ENCODE peak calls at places on chromosome 11, in eight cellular contexts. G, N, J, E, U, L, Y and F are unnamed samples.

GRCh38 chr11:124867700-124868099 is 2.5 kb downstream of the ROBO3 start:
- DNase-seq in N (no peak), Y (no peak), U (peak; percentile 23), G (peak; percentile 59), J (no peak), E (no peak), L (peak; percentile 4), F (no peak)

GRCh38 chr11:46050065-46050464 is 71.2 kb downstream of the PHF21A start:
- DNase-seq in Y (no peak), N (no peak), U (peak; percentile 34), J (no peak), E (no peak), L (peak; percentile 47), G (no peak), F (peak; percentile 81)

GRCh38 chr11:114293201-114293711 is 2.9 kb upstream of the NNMT start:
- DNase-seq in L (no peak), U (no peak), Y (no peak), J (no peak), G (no peak), N (no peak), E (no peak), F (no peak)

GRCh38 chr11:106765849-106766248 is 252.4 kb downstream of the GUCY1A2 start:
- DNase-seq in U (no peak), Y (no peak), E (no peak), J (no peak), G (no peak), N (no peak), L (no peak), F (no peak)

GRCh38 chr11:14327105-14327504 is 31.9 kb downstream of the RRAS2 start:
- DNase-seq in L (no peak), G (peak; percentile 60), N (no peak), Y (no peak), J (no peak), U (no peak), E (no peak), F (no peak)

GRCh38 chr11:297666-298405 is 1.5 kb downstream of the IFITM5 start:
- DNase-seq in G (no peak), N (no peak), Y (no peak), U (no peak), J (no peak), L (no peak), E (peak; percentile 72), F (peak; percentile 71)

GRCh38 chr11:102840018-102840417 is 3.4 kb downstream of the MMP3 start:
- DNase-seq in Y (no peak), E (no peak), J (peak; percentile 80), U (no peak), L (no peak), G (no peak), N (no peak), F (peak; percentile 51)

GRCh38 chr11:100680070-100680469 is 7.0 kb upstream of the ARHGAP42 start:
- DNase-seq in U (no peak), Y (no peak), L (no peak), G (no peak), J (no peak), E (no peak), N (no peak), F (no peak)

GRCh38 chr11:125593113-125593761 is 585 bp downstream of the STT3A start:
- DNase-seq in L (peak; percentile 4), Y (peak; percentile 29), N (no peak), U (no peak), E (no peak), J (no peak), G (peak; percentile 31), F (no peak)

GRCh38 chr11:131370090-131370751 is at the start of gene NTM:
- DNase-seq in G (no peak), N (peak; percentile 71), J (no peak), E (no peak), U (no peak), L (no peak), Y (no peak), F (no peak)

GRCh38 chr11:11975201-11976092 is 33.0 kb downstream of the DKK3 start:
- DNase-seq in G (no peak), L (no peak), U (no peak), E (no peak), N (no peak), Y (no peak), J (no peak), F (no peak)

GRCh38 chr11:131614514-131615085 is 244.2 kb downstream of the NTM start:
- DNase-seq in J (no peak), L (no peak), E (no peak), Y (no peak), U (no peak), G (no peak), N (peak; percentile 53), F (no peak)

GRCh38 chr11:67582026-67582425 is 1.6 kb upstream of the GSTP1 start:
- DNase-seq in L (no peak), G (no peak), E (no peak), Y (no peak), U (no peak), N (no peak), J (no peak), F (no peak)

GRCh38 chr11:2212411-2213251 is 41.0 kb upstream of the TH start:
- DNase-seq in G (no peak), N (no peak), U (peak; percentile 6), Y (no peak), E (peak; percentile 55), J (no peak), L (no peak), F (peak; percentile 61)

GRCh38 chr11:122804161-122804560 is 34.1 kb upstream of the CRTAM start:
- DNase-seq in L (no peak), N (no peak), E (no peak), Y (no peak), J (no peak), U (no peak), G (no peak), F (no peak)

GRCh38 chr11:14906614-14907392 is 14.8 kb upstream of the CYP2R1 start:
- DNase-seq in Y (no peak), L (no peak), E (peak; percentile 61), J (no peak), U (no peak), G (peak; percentile 38), N (no peak), F (no peak)

GRCh38 chr11:72287293-72287692 is 43.3 kb upstream of the PHOX2A start:
- DNase-seq in G (no peak), U (no peak), Y (no peak), N (no peak), E (no peak), J (no peak), L (no peak), F (no peak)

GRCh38 chr11:65862941-65863888 is 3.0 kb downstream of the MUS81 start:
- DNase-seq in J (no peak), G (no peak), E (no peak), L (no peak), Y (no peak), U (peak; percentile 29), N (no peak), F (peak; percentile 67)

GRCh38 chr11:77502501-77502900 is 28.6 kb upstream of the PAK1 start:
- DNase-seq in U (no peak), E (no peak), Y (no peak), J (no peak), N (no peak), L (peak; percentile 19), G (no peak), F (no peak)